ENCODE peak calls at places on chromosomes 16 and 17, in seven cellular contexts. W is CD8-positive, alpha-beta T cell; V is A549; O is endothelial cell of umbilical vein; E is sigmoid colon; F is epithelial cell of esophagus; D is ovary. X is an unnamed sample.

GRCh38 chr16:81315271-81316175 is 761 bp downstream of the GAN start:
- DNase-seq in W (peak), V (peak), O (peak), E (peak), F (peak), D (peak), X (peak)

GRCh38 chr16:47774661-47775060 is 313.5 kb downstream of the PHKB start:
- DNase-seq in W (no peak), V (peak), O (no peak), E (no peak), F (peak), D (no peak), X (no peak)

GRCh38 chr17:52673791-52674190 is 515.3 kb upstream of the CA10 start:
- DNase-seq in W (no peak), V (no peak), O (no peak), E (no peak), F (no peak), D (no peak), X (no peak)

GRCh38 chr16:50303605-50304466 is 37.5 kb downstream of the ADCY7 start:
- DNase-seq in W (no peak), V (no peak), O (no peak), E (peak), F (no peak), D (peak), X (no peak)

GRCh38 chr16:4660454-4661007 is 32.8 kb upstream of the NUDT16L1 start:
- DNase-seq in W (peak), V (no peak), O (peak), E (no peak), F (peak), D (no peak), X (no peak)

GRCh38 chr16:22948603-22949368 is 134.8 kb downstream of the HS3ST2 start:
- DNase-seq in W (peak), V (peak), O (peak), E (peak), F (peak), D (no peak), X (peak)

GRCh38 chr17:32960815-32961214 is 30.8 kb upstream of the SPACA3 start:
- DNase-seq in W (no peak), V (no peak), O (no peak), E (no peak), F (peak), D (no peak), X (no peak)

GRCh38 chr16:68844211-68844564 is 857 bp downstream of the TANGO6 start:
- DNase-seq in W (no peak), V (no peak), O (no peak), E (no peak), F (no peak), D (no peak), X (no peak)

GRCh38 chr16:30482366-30482765 is 9.8 kb downstream of the ITGAL start:
- DNase-seq in W (no peak), V (no peak), O (no peak), E (no peak), F (no peak), D (no peak), X (no peak)

GRCh38 chr16:23957287-23957686 is 121.5 kb downstream of the PRKCB start:
- DNase-seq in W (no peak), V (no peak), O (no peak), E (no peak), F (no peak), D (no peak), X (peak)

GRCh38 chr16:74503412-74503811 is 82.1 kb upstream of the CLEC18B start:
- DNase-seq in W (no peak), V (no peak), O (no peak), E (no peak), F (no peak), D (no peak), X (no peak)

GRCh38 chr17:27618417-27618816 is 12.6 kb upstream of the LGALS9 start:
- DNase-seq in W (no peak), V (no peak), O (no peak), E (no peak), F (no peak), D (no peak), X (no peak)

GRCh38 chr17:142102-142661 is 4.8 kb downstream of the SCGB1C2 start:
- DNase-seq in W (no peak), V (peak), O (peak), E (peak), F (no peak), D (peak), X (peak)

GRCh38 chr17:7856081-7856791 is 1.1 kb downstream of the NAA38 start:
- DNase-seq in W (no peak), V (no peak), O (peak), E (peak), F (peak), D (peak), X (peak)

GRCh38 chr16:15874745-15875314 is 13.6 kb downstream of the CEP20 start:
- DNase-seq in W (no peak), V (peak), O (peak), E (peak), F (peak), D (peak), X (peak)

GRCh38 chr17:47882695-47883588 is 13.1 kb upstream of the SP2 start:
- DNase-seq in W (no peak), V (no peak), O (no peak), E (no peak), F (no peak), D (no peak), X (no peak)

GRCh38 chr16:569445-570254 is at the start of gene PIGQ:
- DNase-seq in W (peak), V (peak), O (peak), E (peak), F (peak), D (peak), X (peak)

GRCh38 chr17:28033972-28034714 is 8.3 kb upstream of the NLK start:
- DNase-seq in W (no peak), V (peak), O (peak), E (no peak), F (peak), D (no peak), X (no peak)

GRCh38 chr16:67181346-67181745 is 2.4 kb downstream of the MATCAP1 start:
- DNase-seq in W (no peak), V (no peak), O (peak), E (peak), F (peak), D (peak), X (no peak)

GRCh38 chr17:56309897-56310296 is 156.6 kb downstream of the ANKFN1 start:
- DNase-seq in W (no peak), V (peak), O (no peak), E (no peak), F (no peak), D (no peak), X (no peak)

GRCh38 chr17:80566054-80566400 is 21.4 kb downstream of the RPTOR start:
- DNase-seq in W (no peak), V (no peak), O (no peak), E (no peak), F (no peak), D (no peak), X (no peak)

GRCh38 chr17:16322636-16323035 is 30.6 kb downstream of the CENPV start:
- DNase-seq in W (no peak), V (no peak), O (no peak), E (no peak), F (no peak), D (no peak), X (no peak)

GRCh38 chr17:29588561-29589411 is 662 bp downstream of the GIT1 start:
- DNase-seq in W (peak), V (peak), O (no peak), E (no peak), F (no peak), D (peak), X (peak)

GRCh38 chr16:67245674-67246080 is 1.6 kb downstream of the FHOD1 start:
- DNase-seq in W (no peak), V (no peak), O (no peak), E (no peak), F (peak), D (no peak), X (no peak)

GRCh38 chr17:2212328-2212981 is 91.1 kb downstream of the SMG6 start:
- DNase-seq in W (no peak), V (no peak), O (no peak), E (peak), F (peak), D (peak), X (no peak)

GRCh38 chr17:48488548-48489106 is 42.2 kb downstream of the HOXB1 start:
- DNase-seq in W (no peak), V (no peak), O (no peak), E (peak), F (no peak), D (no peak), X (no peak)

GRCh38 chr17:181213-182163 is at the start of gene DOC2B:
- DNase-seq in W (no peak), V (no peak), O (peak), E (no peak), F (peak), D (peak), X (no peak)

GRCh38 chr16:85151603-85152413 is 39.5 kb upstream of the CIBAR2 start:
- DNase-seq in W (no peak), V (no peak), O (peak), E (peak), F (peak), D (peak), X (peak)

DNA sequence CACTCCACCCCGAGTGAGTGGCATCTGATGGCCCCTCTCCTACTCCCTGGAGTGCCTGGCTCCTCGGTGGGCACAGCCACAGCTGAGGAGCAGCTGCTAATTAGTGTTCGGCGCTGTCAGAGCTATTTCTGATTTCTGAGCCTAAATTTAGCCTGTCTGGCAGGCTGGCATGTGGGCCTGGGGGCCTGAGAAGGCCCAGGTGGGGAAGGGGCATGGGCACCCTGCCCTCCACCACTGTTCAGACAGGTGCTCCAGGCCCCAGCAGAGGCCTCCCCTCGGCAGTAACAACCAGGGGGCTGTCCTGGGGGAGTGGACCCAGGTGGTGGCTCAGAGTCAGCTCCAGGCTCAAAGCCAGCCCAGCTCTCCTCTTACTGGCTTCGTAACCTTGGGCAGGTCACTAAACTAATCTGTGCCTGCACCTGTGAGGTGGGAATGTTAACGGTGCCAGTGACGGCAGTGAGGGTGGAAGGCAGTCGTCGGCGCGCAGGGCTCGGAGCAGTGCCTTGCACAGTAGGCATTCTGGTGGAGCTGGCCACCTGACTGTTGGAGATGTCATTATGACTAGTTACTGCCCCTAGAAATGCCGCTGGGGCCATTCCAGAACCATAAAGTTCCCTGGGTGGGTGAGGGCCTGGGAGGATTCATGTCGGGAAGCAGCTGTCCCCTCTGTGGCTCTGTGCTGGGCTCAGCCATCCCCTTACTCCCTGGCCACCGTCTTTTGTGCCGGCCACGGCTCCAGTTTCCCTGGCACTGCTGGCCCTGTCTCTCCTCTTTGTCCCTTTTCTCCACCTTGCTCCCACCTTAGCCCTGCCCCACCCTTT is 6.6 kb downstream of the FMNL1 start:
- DNase-seq in W (no peak), V (peak), O (no peak), E (no peak), F (no peak), D (no peak), X (peak)
- H3K4me3 ChIP-seq in W (peak), V (no peak), O (no peak), E (no peak), F (no peak), D (no peak), X (peak)

GRCh38 chr16:2784536-2785100 is 2.7 kb downstream of the PRSS33 start:
- DNase-seq in W (no peak), V (no peak), O (no peak), E (peak), F (no peak), D (no peak), X (no peak)

GRCh38 chr16:2786826-2787151 is 571 bp downstream of the PRSS33 start:
- DNase-seq in W (no peak), V (no peak), O (no peak), E (peak), F (no peak), D (no peak), X (no peak)

GRCh38 chr16:2786061-2786825 is 1.1 kb downstream of the PRSS33 start:
- DNase-seq in W (no peak), V (no peak), O (no peak), E (peak), F (no peak), D (no peak), X (no peak)

GRCh38 chr16:2783581-2784375 is 3.6 kb downstream of the PRSS33 start:
- DNase-seq in W (no peak), V (no peak), O (no peak), E (peak), F (no peak), D (no peak), X (no peak)

GRCh38 chr16:2785101-2785991 is 2.0 kb downstream of the PRSS33 start:
- DNase-seq in W (peak), V (no peak), O (no peak), E (peak), F (no peak), D (no peak), X (no peak)
- TF ChIP-seq CTCF in W (peak), V (no peak), O (peak), E (no peak), F (peak), D (no peak), X (no peak)

GRCh38 chr16:78290498-78291271 is 191.2 kb downstream of the WWOX start:
- DNase-seq in W (no peak), V (no peak), O (no peak), E (no peak), F (no peak), D (no peak), X (no peak)
- H3K4me3 ChIP-seq in W (no peak), V (no peak), O (no peak), E (no peak), F (no peak), D (no peak), X (no peak)

DNA sequence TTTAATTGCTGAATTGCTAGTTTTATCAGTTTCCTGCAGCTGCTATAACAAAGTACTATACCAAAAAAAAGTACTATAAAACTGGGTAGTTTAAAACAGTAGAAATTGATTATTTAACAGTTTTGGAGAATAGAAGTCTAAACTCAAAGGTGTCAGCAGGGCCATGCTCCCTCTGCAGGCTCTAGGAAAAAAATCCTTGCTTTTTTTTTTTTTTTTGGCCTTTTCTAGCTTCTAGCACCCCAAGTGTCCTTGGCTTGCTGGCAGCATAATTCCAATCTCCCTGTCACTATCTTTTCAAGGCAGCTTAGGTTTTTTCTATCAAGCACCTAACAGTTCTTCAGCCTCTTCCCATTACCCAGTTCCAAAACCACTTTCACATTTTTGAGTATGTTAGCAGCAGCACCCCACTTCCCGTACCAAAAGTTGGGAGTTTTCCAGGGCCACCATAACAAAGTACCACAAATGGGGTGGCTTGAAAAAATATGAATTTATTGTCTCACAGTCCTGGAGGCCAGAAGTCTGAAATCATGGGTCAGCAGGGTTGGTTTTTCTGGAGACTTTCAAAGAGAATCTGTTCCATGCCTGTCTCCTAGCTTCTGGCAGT is 37.4 kb downstream of the BPTF start:
- DNase-seq in W (no peak), V (no peak), O (no peak), E (no peak), F (no peak), D (no peak), X (no peak)
- TF ChIP-seq CTCF in W (peak), V (peak), O (no peak), E (no peak), F (no peak), D (no peak), X (no peak)

DNA sequence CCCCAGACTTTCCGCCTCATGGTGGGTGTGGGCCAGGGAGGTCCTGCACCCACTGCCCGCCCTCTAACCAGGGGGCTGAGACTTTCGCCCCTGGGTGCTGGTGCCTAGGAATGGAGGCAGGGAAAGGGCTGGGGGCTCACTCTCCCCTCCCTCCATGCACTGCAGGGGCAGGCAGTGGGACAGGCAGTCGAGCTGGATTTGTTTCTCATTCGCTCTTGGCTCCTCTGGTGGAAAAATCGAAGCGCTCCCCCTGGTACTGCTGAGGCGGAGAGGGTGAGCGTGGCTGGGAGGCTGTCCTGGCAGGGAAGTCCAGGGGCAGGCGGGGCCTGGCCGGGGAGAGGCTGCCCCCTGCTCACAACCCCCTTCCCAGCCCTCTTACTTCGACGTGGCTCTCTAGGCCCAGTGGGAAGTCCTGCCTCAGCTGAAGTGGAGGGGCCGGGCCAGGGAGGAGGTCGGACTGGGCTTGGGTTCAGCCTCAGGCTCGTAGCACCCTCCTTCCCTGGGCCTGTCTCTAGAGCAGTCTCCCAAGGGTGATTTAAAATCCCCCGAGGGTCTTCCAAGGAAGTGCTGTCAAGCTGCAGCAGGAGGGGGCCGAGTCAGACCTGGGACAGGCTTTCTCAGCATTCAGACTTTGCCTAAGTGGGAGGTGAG is 16.6 kb upstream of the TMEM92 start:
- DNase-seq in W (no peak), V (no peak), O (no peak), E (peak), F (no peak), D (no peak), X (no peak)
- H3K4me3 ChIP-seq in W (no peak), V (no peak), O (no peak), E (no peak), F (no peak), D (no peak), X (no peak)

DNA sequence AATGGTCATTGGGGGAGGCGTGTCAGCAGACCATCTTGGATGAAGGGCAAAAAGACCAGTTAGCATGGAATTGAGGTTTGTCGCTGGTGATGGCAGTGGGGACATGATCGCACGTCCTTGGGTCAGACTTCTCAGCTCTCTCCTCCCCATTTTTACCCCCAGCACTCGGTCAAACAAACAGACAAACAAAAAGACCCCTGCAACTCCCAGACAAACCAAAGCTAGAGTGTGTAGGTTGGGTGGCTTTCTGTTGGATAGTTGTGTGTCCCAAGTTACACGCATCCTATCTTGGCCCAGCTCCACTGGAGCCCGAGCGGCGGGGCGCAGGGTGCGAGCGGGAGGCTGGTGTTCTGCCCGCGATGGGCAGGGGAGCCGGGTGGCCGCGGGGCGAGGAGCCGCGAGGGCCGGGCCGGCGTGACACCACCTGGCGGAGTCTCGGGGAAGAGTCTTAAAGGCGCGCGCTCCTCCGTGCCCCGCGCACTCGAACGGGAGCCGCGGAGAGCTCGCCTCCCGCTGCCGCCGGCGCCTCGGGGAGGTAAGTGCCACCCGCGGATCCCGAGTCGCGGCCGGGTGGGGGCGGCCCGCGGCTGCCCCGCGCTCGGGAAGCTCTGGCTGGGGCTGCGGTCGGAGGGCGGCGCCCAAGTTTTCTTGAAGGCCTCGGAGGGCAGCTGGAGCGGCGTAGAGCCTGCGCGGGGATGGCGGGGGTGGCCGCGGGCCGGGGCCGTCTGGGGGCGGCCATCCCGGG is 18.5 kb upstream of the NTN1 start:
- DNase-seq in W (no peak), V (peak), O (no peak), E (no peak), F (peak), D (no peak), X (peak)
- TF ChIP-seq CTCF in W (no peak), V (peak), O (peak), E (no peak), F (no peak), D (no peak), X (peak)

DNA sequence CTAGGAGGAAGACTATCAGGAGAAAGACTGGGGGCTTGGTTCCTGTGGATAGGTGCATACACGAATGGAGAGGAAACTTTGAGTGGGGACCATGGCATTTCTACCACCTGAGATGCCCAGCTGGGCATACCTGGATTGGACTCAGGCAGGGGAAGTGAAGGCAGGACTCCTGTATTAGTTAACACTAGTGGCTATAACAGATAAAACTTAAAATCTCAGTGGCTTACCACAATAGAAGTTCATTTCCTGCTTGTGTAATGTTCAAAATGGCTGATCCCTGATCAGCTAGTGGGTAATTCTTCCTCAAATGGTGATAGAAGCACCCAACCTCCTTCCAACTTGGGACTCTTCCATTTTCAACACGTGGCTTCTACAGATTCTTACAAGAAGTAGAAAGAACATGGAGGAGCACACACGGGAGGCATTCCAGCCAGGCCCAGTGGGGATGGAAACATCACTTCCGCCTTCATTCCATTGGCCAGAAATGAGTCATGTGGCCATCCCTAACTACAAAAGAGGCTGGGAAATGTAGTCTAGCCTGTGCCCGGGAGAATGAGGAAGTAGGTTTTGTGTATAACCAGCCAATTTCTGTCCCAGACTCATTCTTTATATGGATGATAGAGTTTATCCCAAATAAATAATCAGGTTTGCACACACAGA is 112.1 kb downstream of the UTP18 start:
- DNase-seq in W (no peak), V (peak), O (peak), E (no peak), F (peak), D (no peak), X (peak)
- H3K4me3 ChIP-seq in W (no peak), V (no peak), O (peak), E (no peak), F (peak), D (no peak), X (peak)

GRCh38 chr16:12896562-12896961 is 4.8 kb upstream of the SHISA9 start:
- DNase-seq in W (no peak), V (peak), O (peak), E (no peak), F (peak), D (no peak), X (peak)
- TF ChIP-seq CTCF in W (no peak), V (peak), O (peak), E (no peak), F (peak), D (no peak), X (peak)

X was measured in GM12865.